ENCODE peak calls at places on chromosome 12, in four cellular contexts. M is AG09319, K is BE2C, S is astrocyte. R is an unnamed sample.

GRCh38 chr12:14668591-14668990 is 27.8 kb downstream of the GUCY2C start:
- DNase-seq in S (no peak), M (no peak), K (no peak), R (no peak)

GRCh38 chr12:55708695-55709233 is 1.1 kb upstream of the ITGA7 start:
- DNase-seq in K (no peak), S (no peak), M (no peak), R (no peak)

GRCh38 chr12:6396031-6396430 is 12.1 kb downstream of the LTBR start:
- DNase-seq in K (no peak), M (no peak), S (no peak), R (no peak)

GRCh38 chr12:127559349-127560040 is 707.5 kb upstream of the TMEM132C start:
- DNase-seq in S (peak; percentile 99), K (peak; percentile 11), M (peak; percentile 91), R (peak; percentile 29)

GRCh38 chr12:31362759-31363415 is 36.9 kb upstream of the SINHCAF start:
- DNase-seq in K (no peak), M (no peak), S (no peak), R (no peak)

GRCh38 chr12:1474059-1474537 is 120.3 kb downstream of the FBXL14 start:
- DNase-seq in M (peak; percentile 59), S (peak; percentile 99), K (no peak), R (no peak)

GRCh38 chr12:85626031-85626781 is 210.0 kb downstream of the RASSF9 start:
- DNase-seq in M (peak; percentile 35), K (no peak), S (peak; percentile 88), R (no peak)

GRCh38 chr12:128190614-128191013 is 76.4 kb upstream of the TMEM132C start:
- DNase-seq in M (no peak), S (no peak), K (peak; percentile 16), R (peak; percentile 80)

GRCh38 chr12:5580911-5581488 is 149.1 kb downstream of the NTF3 start:
- DNase-seq in K (no peak), M (no peak), S (no peak), R (no peak)

GRCh38 chr12:121829250-121829918 is 25.6 kb downstream of the SETD1B start:
- DNase-seq in M (no peak), K (peak; percentile 13), S (no peak), R (no peak)

GRCh38 chr12:89484470-89484869 is 40.1 kb downstream of the GALNT4 start:
- DNase-seq in M (no peak), S (no peak), K (no peak), R (no peak)

GRCh38 chr12:43090981-43091380 is 461.0 kb downstream of the ADAMTS20 start:
- DNase-seq in S (no peak), K (no peak), M (no peak), R (no peak)

GRCh38 chr12:49515266-49515665 is 23.6 kb upstream of the KCNH3 start:
- DNase-seq in S (peak; percentile 89), M (peak; percentile 32), K (no peak), R (no peak)

GRCh38 chr12:100058482-100059029 is 73.8 kb upstream of the ANKS1B start:
- DNase-seq in K (no peak), S (peak; percentile 97), M (peak; percentile 74), R (no peak)

GRCh38 chr12:109768901-109769670 is 55.5 kb downstream of the FAM222A start:
- DNase-seq in S (no peak), M (no peak), K (peak; percentile 24), R (no peak)

GRCh38 chr12:70852416-70853150 is 68.0 kb downstream of the PTPRR start:
- DNase-seq in M (no peak), S (no peak), K (no peak), R (no peak)

GRCh38 chr12:109291531-109292341 is 17.3 kb downstream of the FOXN4 start:
- DNase-seq in S (peak; percentile 16), K (peak; percentile 88), M (peak; percentile 5), R (peak; percentile 81)

GRCh38 chr12:124750787-124751471 is 112.7 kb downstream of the SCARB1 start:
- DNase-seq in S (no peak), K (peak; percentile 65), M (no peak), R (peak; percentile 45)

GRCh38 chr12:38886064-38886463 is 19.3 kb downstream of the CPNE8 start:
- DNase-seq in M (no peak), K (peak; percentile 74), S (peak; percentile 34), R (no peak)

GRCh38 chr12:51950682-51951198 is 759 bp upstream of the ACVR1B start:
- DNase-seq in S (no peak), K (no peak), M (no peak), R (no peak)

GRCh38 chr12:104290855-104291254 is 12.7 kb upstream of the EID3 start:
- DNase-seq in K (no peak), M (no peak), S (no peak), R (no peak)

GRCh38 chr12:480831-481230 is 21.1 kb downstream of the B4GALNT3 start:
- DNase-seq in K (no peak), S (peak; percentile 85), M (no peak), R (no peak)

GRCh38 chr12:121095544-121096198 is 37.0 kb upstream of the P2RX7 start:
- DNase-seq in K (peak; percentile 83), M (peak; percentile 16), S (peak; percentile 11), R (peak; percentile 88)

GRCh38 chr12:51536159-51536558 is 54.9 kb upstream of the SCN8A start:
- DNase-seq in K (no peak), S (no peak), M (no peak), R (no peak)

GRCh38 chr12:127809236-127809635 is 457.7 kb upstream of the TMEM132C start:
- DNase-seq in S (peak; percentile 91), K (no peak), M (peak; percentile 16), R (no peak)

GRCh38 chr12:122040579-122041386 is 19.1 kb downstream of the BCL7A start:
- DNase-seq in S (no peak), M (no peak), K (no peak), R (no peak)

GRCh38 chr12:13171921-13172859 is 24.3 kb upstream of the EMP1 start:
- DNase-seq in K (no peak), S (peak; percentile 60), M (no peak), R (peak; percentile 76)

GRCh38 chr12:118979763-118980406 is 1.5 kb upstream of the SRRM4 start:
- DNase-seq in K (peak; percentile 82), S (peak; percentile 2), M (no peak), R (peak; percentile 70)

GRCh38 chr12:67442347-67442841 is 173.2 kb downstream of the CAND1 start:
- DNase-seq in K (peak; percentile 53), S (no peak), M (no peak), R (no peak)

GRCh38 chr12:114625294-114625851 is 58.6 kb downstream of the TBX3 start:
- DNase-seq in K (peak; percentile 82), M (peak; percentile 39), S (peak; percentile 64), R (peak; percentile 83)

DNA sequence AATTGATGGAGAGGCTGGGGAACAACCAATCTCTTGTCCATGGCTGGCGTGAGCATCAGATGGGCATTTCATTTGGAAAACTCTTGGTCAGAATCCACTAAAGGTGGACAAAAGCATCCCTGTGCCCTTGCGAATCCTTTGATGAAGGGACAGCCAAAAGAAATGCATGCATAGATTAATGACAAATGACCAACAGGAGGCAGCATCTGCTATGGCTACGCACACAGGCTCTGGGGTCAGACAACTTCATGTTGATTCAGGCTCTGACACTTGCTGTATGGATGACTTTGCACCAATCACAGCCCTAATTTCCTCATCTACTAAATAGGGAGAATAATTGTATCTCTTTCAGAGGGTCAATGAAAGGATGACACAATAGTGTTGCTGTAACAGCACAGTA is 117.5 kb downstream of the ASCL4 start:
- DNase-seq in K (no peak), S (no peak), M (no peak), R (no peak)
- TF ChIP-seq CTCF in K (peak; percentile 47), S (peak; percentile 16), M (peak; percentile 7), R (peak; percentile 18)

DNA sequence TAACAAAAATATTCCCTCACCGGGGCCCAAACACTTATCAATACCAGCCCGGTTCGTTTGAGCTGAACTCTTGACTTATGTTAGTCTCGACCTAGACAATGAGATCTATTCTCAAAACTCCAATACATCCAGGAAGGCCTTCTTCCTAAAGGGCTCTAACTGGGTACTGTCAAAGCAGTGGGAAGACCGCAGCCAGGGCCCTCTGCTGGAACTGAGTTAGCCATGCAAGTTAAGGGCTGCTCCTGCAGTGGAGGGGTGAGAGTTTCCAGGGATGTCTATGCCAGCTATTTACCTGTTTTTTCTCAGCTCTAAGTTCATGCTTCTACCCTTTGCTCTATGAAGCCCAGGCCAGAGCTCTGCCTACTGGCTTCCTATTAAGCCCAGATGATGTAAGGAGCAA is 348.8 kb downstream of the GXYLT1 start:
- DNase-seq in S (no peak), K (no peak), M (no peak), R (peak; percentile 17)
- TF ChIP-seq CTCF in S (no peak), K (peak; percentile 15), M (no peak), R (no peak)

GRCh38 chr12:84174115-84174514 is 738.5 kb downstream of the SLC6A15 start:
- DNase-seq in S (no peak), M (no peak), K (peak; percentile 58), R (no peak)

DNA sequence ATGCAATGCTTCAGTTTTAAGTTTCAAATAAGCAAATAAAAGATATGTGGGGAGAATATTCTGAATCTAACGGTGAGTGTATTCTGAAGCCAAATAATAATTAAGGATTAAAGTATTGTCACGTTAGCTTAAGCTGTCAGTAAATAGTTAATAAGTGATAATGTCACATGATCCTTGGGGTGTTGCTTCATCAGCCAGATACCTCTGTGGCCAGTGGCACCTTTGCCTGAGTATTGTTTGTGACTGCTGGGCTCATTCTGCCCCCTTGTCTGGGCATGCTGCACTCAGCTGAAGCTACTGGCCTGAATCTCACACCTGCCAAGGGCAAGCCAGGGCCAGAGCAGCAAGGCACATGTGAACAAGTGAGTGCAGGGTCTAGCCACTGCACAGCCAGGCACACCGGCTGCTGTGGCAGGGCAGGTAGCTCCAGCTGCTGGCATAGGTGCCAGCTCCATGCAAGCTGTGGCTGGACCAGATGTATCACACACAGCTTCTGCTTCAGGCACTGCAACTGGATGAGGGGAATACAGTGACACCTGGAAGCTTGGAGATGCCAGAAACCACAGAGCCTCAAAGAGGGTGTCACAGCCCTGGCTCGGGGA is 739.7 kb downstream of the SLC6A15 start:
- DNase-seq in M (no peak), K (no peak), S (no peak), R (no peak)
- TF ChIP-seq CTCF in M (no peak), K (no peak), S (no peak), R (no peak)

DNA sequence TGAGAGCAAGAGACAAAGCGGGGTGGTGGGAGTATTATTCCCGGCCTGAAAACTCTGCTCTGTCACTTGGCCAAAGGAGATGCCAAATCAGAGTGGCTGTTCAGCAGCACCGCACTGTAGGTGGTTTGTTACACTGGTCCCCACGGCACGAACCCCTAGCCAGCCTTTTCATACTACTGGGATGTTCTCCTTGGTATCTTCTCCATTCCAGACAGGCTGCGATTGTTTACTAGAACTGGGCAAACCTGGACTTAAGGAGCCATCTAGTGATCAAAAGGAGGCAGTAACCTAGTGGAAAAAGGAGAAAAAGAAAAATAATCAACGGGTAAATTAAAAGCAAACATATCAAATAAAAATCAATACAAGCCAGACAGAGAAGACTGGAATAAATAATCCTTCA is 58.9 kb upstream of the TMTC2 start:
- DNase-seq in S (peak; percentile 14), M (no peak), K (no peak), R (no peak)
- TF ChIP-seq CTCF in S (peak; percentile 48), M (peak; percentile 63), K (peak; percentile 43), R (no peak)

DNA sequence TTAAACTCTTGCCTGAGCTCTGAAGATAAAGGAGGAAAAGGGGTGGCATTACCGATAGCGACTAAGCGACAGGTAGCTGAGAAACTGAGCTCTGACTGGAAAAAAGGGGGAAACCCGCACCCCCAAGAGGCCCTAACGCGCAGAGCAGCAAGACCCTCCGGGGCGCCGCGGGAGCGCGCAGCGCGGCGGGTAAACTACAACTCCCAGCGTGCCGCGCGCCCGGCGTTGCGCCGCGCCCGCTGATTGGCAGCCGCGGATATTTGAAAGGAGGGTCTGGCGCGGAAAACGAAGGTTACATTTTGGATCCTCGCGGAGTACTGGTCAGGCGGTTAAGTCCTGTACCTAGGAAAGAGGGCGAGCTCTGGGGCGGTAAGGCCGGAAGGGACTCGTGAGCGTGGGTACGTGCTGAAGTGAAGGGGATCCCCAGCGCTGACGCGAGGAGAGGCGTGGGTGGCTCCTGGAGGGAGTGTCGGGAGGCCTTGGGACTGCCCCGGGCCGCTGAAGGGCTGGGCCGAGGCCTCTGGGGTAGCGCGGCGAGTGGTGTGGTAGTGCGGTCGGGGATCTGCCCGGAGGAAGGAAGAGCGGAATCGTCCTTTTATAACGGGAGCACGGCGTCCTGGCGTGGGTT is at the start of gene ESPL1:
- DNase-seq in M (no peak), S (peak; percentile 57), K (peak; percentile 86), R (peak; percentile 82)
- TF ChIP-seq CTCF in M (peak; percentile 37), S (no peak), K (peak; percentile 57), R (peak; percentile 45)